ENCODE peak calls at places on chromosomes 7 and 10, in nine cellular contexts. Q is activated gamma-delta T cell treated with anti-CD3 and anti-CD28 coated beads, Interleukin-2, amount 50 U/mL, for 16 hours; Y is stimulated activated CD4-positive, alpha-beta T cell treated with anti-CD3 and anti-CD28 coated beads, Interleukin-2, amount 100 ng/mL, for 24 hours; J is T-helper 1 cell; X is left lobe of liver; O is amygdala; C is cardiac muscle cell; H is activated CD4-positive, alpha-beta T cell treated with anti-CD3 and anti-CD28 coated beads, Interleukin-2, amount 10 ng/mL, durations not matched to agents 7 days and 5 days; N is fibroblast of pulmonary artery. M is an unnamed sample.

GRCh38 chr10:124177180-124177518 is 83.8 kb upstream of the CHST15 start:
- DNase-seq in Q (no peak), Y (no peak), J (no peak), X (no peak), O (no peak), C (no peak), H (no peak), N (no peak), M (no peak)

GRCh38 chr10:59229451-59229850 is 53.0 kb downstream of the PHYHIPL start:
- DNase-seq in Q (no peak), Y (no peak), J (no peak), X (no peak), O (no peak), C (no peak), H (no peak), N (no peak), M (no peak)

GRCh38 chr7:40848541-40849221 is 713.9 kb downstream of the SUGCT start:
- DNase-seq in Q (no peak), Y (no peak), J (no peak), X (no peak), O (no peak), C (no peak), H (no peak), N (peak), M (no peak)

GRCh38 chr7:128063025-128063560 is 31.9 kb upstream of the LRRC4 start:
- DNase-seq in Q (no peak), Y (no peak), J (no peak), X (no peak), O (no peak), C (no peak), H (no peak), N (no peak), M (no peak)

GRCh38 chr7:127872122-127872521 is 159.1 kb downstream of the LRRC4 start:
- DNase-seq in Q (no peak), Y (no peak), J (no peak), X (no peak), O (no peak), C (no peak), H (no peak), N (no peak), M (no peak)

GRCh38 chr7:105215821-105216220 is 172.9 kb downstream of the SRPK2 start:
- DNase-seq in Q (no peak), Y (no peak), J (no peak), X (no peak), O (no peak), C (no peak), H (no peak), N (no peak), M (no peak)

GRCh38 chr7:31488562-31489203 is 25.2 kb upstream of the ITPRID1 start:
- DNase-seq in Q (no peak), Y (peak), J (no peak), X (peak), O (peak), C (peak), H (peak), N (peak), M (peak)

GRCh38 chr7:140605337-140605736 is 35.3 kb downstream of the DENND2A start:
- DNase-seq in Q (no peak), Y (no peak), J (no peak), X (no peak), O (no peak), C (no peak), H (no peak), N (no peak), M (peak)

GRCh38 chr7:32298403-32299132 is 191.6 kb downstream of the LSM5 start:
- DNase-seq in Q (no peak), Y (no peak), J (no peak), X (no peak), O (peak), C (peak), H (no peak), N (no peak), M (peak)

GRCh38 chr10:100744136-100744979 is 1.0 kb upstream of the PAX2 start:
- DNase-seq in Q (no peak), Y (peak), J (no peak), X (no peak), O (no peak), C (no peak), H (no peak), N (no peak), M (no peak)

GRCh38 chr7:155884225-155885161 is 72.2 kb upstream of the SHH start:
- DNase-seq in Q (no peak), Y (no peak), J (no peak), X (no peak), O (no peak), C (no peak), H (no peak), N (no peak), M (no peak)

GRCh38 chr10:72006026-72006425 is 41.8 kb downstream of the CHST3 start:
- DNase-seq in Q (no peak), Y (no peak), J (no peak), X (no peak), O (no peak), C (no peak), H (no peak), N (no peak), M (no peak)

GRCh38 chr10:119737827-119738226 is 12.0 kb downstream of the INPP5F start:
- DNase-seq in Q (no peak), Y (no peak), J (no peak), X (no peak), O (no peak), C (no peak), H (no peak), N (peak), M (peak)

GRCh38 chr10:97334370-97335175 is at the start of gene FRAT2:
- DNase-seq in Q (peak), Y (peak), J (peak), X (peak), O (peak), C (peak), H (peak), N (peak), M (peak)

GRCh38 chr7:99210265-99210970 is 2.5 kb upstream of the KPNA7 start:
- DNase-seq in Q (no peak), Y (no peak), J (no peak), X (no peak), O (no peak), C (no peak), H (no peak), N (peak), M (no peak)

GRCh38 chr7:5526190-5527037 is 102.8 kb upstream of the TNRC18 start:
- DNase-seq in Q (no peak), Y (peak), J (no peak), X (peak), O (no peak), C (peak), H (peak), N (peak), M (peak)

GRCh38 chr10:35563266-35563891 is 41.8 kb upstream of the GJD4 start:
- DNase-seq in Q (no peak), Y (peak), J (peak), X (peak), O (no peak), C (peak), H (peak), N (peak), M (peak)

GRCh38 chr10:132712698-132713232 is 73.2 kb downstream of the NKX6-2 start:
- DNase-seq in Q (no peak), Y (no peak), J (no peak), X (no peak), O (no peak), C (no peak), H (no peak), N (no peak), M (no peak)

GRCh38 chr10:103699611-103700435 is 155.6 kb downstream of the SH3PXD2A start:
- DNase-seq in Q (no peak), Y (no peak), J (no peak), X (no peak), O (peak), C (no peak), H (no peak), N (no peak), M (no peak)

GRCh38 chr10:122208616-122209430 is 62.3 kb upstream of the BTBD16 start:
- DNase-seq in Q (no peak), Y (no peak), J (no peak), X (no peak), O (no peak), C (no peak), H (no peak), N (no peak), M (no peak)

GRCh38 chr10:73209705-73210104 is 37.4 kb downstream of the DNAJC9 start:
- DNase-seq in Q (no peak), Y (no peak), J (no peak), X (no peak), O (no peak), C (no peak), H (no peak), N (peak), M (peak)

GRCh38 chr7:129774359-129774758 is 162.8 kb downstream of the NRF1 start:
- DNase-seq in Q (no peak), Y (no peak), J (no peak), X (no peak), O (no peak), C (no peak), H (no peak), N (no peak), M (no peak)

GRCh38 chr10:56487746-56488145 is 126.7 kb upstream of the ZWINT start:
- DNase-seq in Q (no peak), Y (no peak), J (no peak), X (no peak), O (no peak), C (no peak), H (no peak), N (no peak), M (no peak)

GRCh38 chr10:78892383-78893191 is 176.2 kb upstream of the ZMIZ1 start:
- DNase-seq in Q (no peak), Y (no peak), J (no peak), X (no peak), O (no peak), C (no peak), H (no peak), N (no peak), M (peak)

GRCh38 chr7:83984076-83984475 is 210.5 kb downstream of the SEMA3A start:
- DNase-seq in Q (no peak), Y (no peak), J (no peak), X (no peak), O (no peak), C (no peak), H (no peak), N (no peak), M (no peak)

GRCh38 chr10:102629661-102630614 is 14.3 kb upstream of the TRIM8 start:
- DNase-seq in Q (no peak), Y (no peak), J (no peak), X (no peak), O (no peak), C (peak), H (no peak), N (peak), M (peak)

GRCh38 chr7:100897111-100897608 is 1.5 kb upstream of the ACHE start:
- DNase-seq in Q (no peak), Y (peak), J (peak), X (no peak), O (peak), C (peak), H (peak), N (no peak), M (no peak)

GRCh38 chr7:131652934-131653333 is 96.5 kb upstream of the PODXL start:
- DNase-seq in Q (no peak), Y (no peak), J (no peak), X (no peak), O (no peak), C (no peak), H (no peak), N (no peak), M (no peak)

GRCh38 chr7:103762361-103762760 is 227.1 kb downstream of the RELN start:
- DNase-seq in Q (no peak), Y (no peak), J (no peak), X (no peak), O (no peak), C (no peak), H (no peak), N (no peak), M (no peak)

GRCh38 chr7:47218378-47219176 is 363.3 kb downstream of the TNS3 start:
- DNase-seq in Q (no peak), Y (no peak), J (no peak), X (no peak), O (no peak), C (no peak), H (no peak), N (no peak), M (no peak)

GRCh38 chr7:114364151-114364550 is 50.5 kb upstream of the FOXP2 start:
- DNase-seq in Q (no peak), Y (no peak), J (no peak), X (no peak), O (no peak), C (no peak), H (no peak), N (no peak), M (no peak)

GRCh38 chr7:6164491-6164890 is 107.9 kb downstream of the CYTH3 start:
- DNase-seq in Q (no peak), Y (no peak), J (no peak), X (no peak), O (no peak), C (no peak), H (no peak), N (no peak), M (peak)

GRCh38 chr7:82081644-82082224 is 311.9 kb upstream of the HGF start:
- DNase-seq in Q (no peak), Y (no peak), J (no peak), X (no peak), O (no peak), C (no peak), H (no peak), N (no peak), M (no peak)

GRCh38 chr7:234712-235553 is 42.6 kb downstream of the FAM20C start:
- DNase-seq in Q (no peak), Y (no peak), J (no peak), X (peak), O (no peak), C (no peak), H (no peak), N (no peak), M (peak)

GRCh38 chr7:104914427-104914826 is 99.6 kb upstream of the KMT2E start:
- DNase-seq in Q (no peak), Y (no peak), J (no peak), X (no peak), O (no peak), C (no peak), H (no peak), N (no peak), M (no peak)

GRCh38 chr10:122249991-122250750 is 20.9 kb upstream of the BTBD16 start:
- DNase-seq in Q (no peak), Y (no peak), J (no peak), X (no peak), O (no peak), C (no peak), H (no peak), N (no peak), M (no peak)

GRCh38 chr10:62625484-62625883 is 179.0 kb upstream of the ADO start:
- DNase-seq in Q (no peak), Y (no peak), J (no peak), X (no peak), O (no peak), C (no peak), H (no peak), N (no peak), M (no peak)

GRCh38 chr10:18097524-18097923 is 42.7 kb upstream of the CACNB2 start:
- DNase-seq in Q (no peak), Y (no peak), J (no peak), X (no peak), O (no peak), C (no peak), H (no peak), N (peak), M (no peak)

GRCh38 chr10:60728056-60728455 is 50.2 kb upstream of the CDK1 start:
- DNase-seq in Q (no peak), Y (no peak), J (no peak), X (no peak), O (no peak), C (no peak), H (peak), N (no peak), M (no peak)

GRCh38 chr7:6272481-6273323 is at the start of gene CYTH3:
- DNase-seq in Q (peak), Y (peak), J (peak), X (peak), O (peak), C (peak), H (peak), N (peak), M (peak)

M was measured in mesenchymal stem cell.